ENCODE peak calls at places on chromosome 19, in five cellular contexts. B is frontal cortex, A is NCI-H748 treated with DMSO at 0.1 percent for 48 hours, U is Calu3, L is DMS53. D is an unnamed sample.

GRCh38 chr19:38370299-38370698 is 4.1 kb upstream of the PSMD8 start:
- DNase-seq in U (no peak), A (no peak), B (no peak), L (peak), D (no peak)

GRCh38 chr19:31261019-31261595 is 88.1 kb downstream of the TSHZ3 start:
- DNase-seq in A (no peak), L (no peak), B (no peak), U (no peak), D (no peak)

GRCh38 chr19:10122066-10122465 is 2.4 kb upstream of the EIF3G start:
- DNase-seq in A (no peak), U (no peak), L (no peak), B (no peak), D (no peak)

GRCh38 chr19:798415-799075 is 1.3 kb downstream of the PTBP1 start:
- DNase-seq in U (no peak), A (no peak), L (peak), B (no peak), D (no peak)

GRCh38 chr19:18529782-18530181 is 7.9 kb upstream of the ELL start:
- DNase-seq in B (no peak), L (no peak), U (no peak), A (no peak), D (no peak)

GRCh38 chr19:11692127-11692790 is 46.5 kb downstream of the ZNF823 start:
- DNase-seq in U (no peak), B (no peak), A (no peak), L (no peak), D (no peak)

GRCh38 chr19:54478677-54479266 is 5.7 kb upstream of the CDC42EP5 start:
- DNase-seq in L (peak), A (peak), U (peak), B (no peak), D (peak)

GRCh38 chr19:47437500-47437899 is 18.2 kb upstream of the MEIS3 start:
- DNase-seq in B (no peak), L (no peak), A (no peak), U (no peak), D (no peak)

GRCh38 chr19:16846901-16847300 is 17.7 kb downstream of the SIN3B start:
- DNase-seq in B (no peak), U (no peak), A (no peak), L (no peak), D (no peak)

GRCh38 chr19:42280761-42281174 is 11.7 kb downstream of the CIC start:
- DNase-seq in A (no peak), U (no peak), B (peak), L (no peak), D (no peak)

GRCh38 chr19:33207040-33207620 is 13.0 kb downstream of the LRP3 start:
- DNase-seq in L (no peak), A (no peak), B (no peak), U (no peak), D (no peak)

D was measured in NCI-H1930.